ENCODE peak calls at places on chromosome 2, in six cellular contexts. B, L, A, F, R and J are unnamed samples.
A peak's percentile ranks its signal among the peaks of the same experiment; 100 is the strongest.

GRCh38 chr2:72149556-72150156 is 2.0 kb upstream of the CYP26B1 start:
- DNase-seq in B (peak; percentile 23), L (peak; percentile 14), A (no peak), F (peak; percentile 80), R (no peak), J (no peak)

GRCh38 chr2:9152975-9153402 is 53.6 kb upstream of the ASAP2 start:
- DNase-seq in B (peak; percentile 57), L (no peak), A (no peak), F (no peak), R (no peak), J (peak; percentile 57)

GRCh38 chr2:191907091-191907490 is 60.2 kb upstream of the CAVIN2 start:
- DNase-seq in B (peak; percentile 16), L (no peak), A (no peak), F (no peak), R (no peak), J (no peak)

GRCh38 chr2:103459302-103459701 is 697.5 kb downstream of the TMEM182 start:
- DNase-seq in B (no peak), L (no peak), A (no peak), F (peak; percentile 57), R (no peak), J (no peak)

GRCh38 chr2:15302154-15302553 is 259.0 kb downstream of the NBAS start:
- DNase-seq in B (peak; percentile 57), L (peak; percentile 78), A (no peak), F (no peak), R (no peak), J (peak; percentile 25)

GRCh38 chr2:169291517-169291916 is 70.8 kb downstream of the LRP2 start:
- DNase-seq in B (no peak), L (peak; percentile 2), A (no peak), F (no peak), R (no peak), J (no peak)

GRCh38 chr2:212922701-212923100 is 228.7 kb downstream of the IKZF2 start:
- DNase-seq in B (no peak), L (peak; percentile 82), A (no peak), F (no peak), R (no peak), J (no peak)

GRCh38 chr2:29084561-29084960 is 10.2 kb upstream of the PCARE start:
- DNase-seq in B (no peak), L (no peak), A (no peak), F (no peak), R (no peak), J (no peak)

GRCh38 chr2:73233154-73233931 is at the start of gene PRADC1:
- DNase-seq in B (peak; percentile 100), L (peak; percentile 100), A (peak; percentile 99), F (peak; percentile 97), R (peak; percentile 100), J (peak; percentile 100)

GRCh38 chr2:26670171-26670570 is 22.4 kb upstream of the KCNK3 start:
- DNase-seq in B (peak; percentile 65), L (peak; percentile 25), A (no peak), F (no peak), R (no peak), J (peak; percentile 37)

GRCh38 chr2:121778736-121779487 is 23.5 kb downstream of the TSN start:
- DNase-seq in B (peak; percentile 31), L (no peak), A (no peak), F (peak; percentile 48), R (no peak), J (no peak)

GRCh38 chr2:65349863-65350262 is 82.5 kb downstream of the SPRED2 start:
- DNase-seq in B (peak; percentile 79), L (peak; percentile 86), A (peak; percentile 69), F (peak; percentile 64), R (no peak), J (peak; percentile 72)

GRCh38 chr2:48427552-48427951 is 102.4 kb upstream of the STON1 start:
- DNase-seq in B (no peak), L (no peak), A (no peak), F (no peak), R (no peak), J (no peak)

GRCh38 chr2:98463081-98463481 is 18.4 kb downstream of the INPP4A start:
- DNase-seq in B (no peak), L (no peak), A (no peak), F (no peak), R (no peak), J (no peak)

GRCh38 chr2:7053650-7054262 is 136.5 kb downstream of the RNF144A start:
- DNase-seq in B (no peak), L (no peak), A (no peak), F (peak; percentile 98), R (no peak), J (no peak)

GRCh38 chr2:191478754-191479679 is 198.9 kb upstream of the NABP1 start:
- DNase-seq in B (peak; percentile 78), L (peak; percentile 62), A (no peak), F (peak; percentile 18), R (peak; percentile 53), J (peak; percentile 44)

GRCh38 chr2:112645396-112646101 is at the start of gene SLC20A1:
- DNase-seq in B (peak; percentile 87), L (peak; percentile 91), A (peak; percentile 69), F (peak; percentile 94), R (peak; percentile 94), J (peak; percentile 94)

GRCh38 chr2:233210843-233211600 is 40.5 kb upstream of the ATG16L1 start:
- DNase-seq in B (peak; percentile 93), L (peak; percentile 91), A (peak; percentile 82), F (no peak), R (no peak), J (peak; percentile 94)

GRCh38 chr2:54673501-54673998 is 49.9 kb upstream of the EML6 start:
- DNase-seq in B (no peak), L (peak; percentile 91), A (no peak), F (no peak), R (no peak), J (no peak)